ENCODE peak calls at places on chromosomes 5 and 9, in ten cellular contexts. J, D, U, V, M, X, S, I, A and E are unnamed samples.

GRCh38 chr5:77761606-77762005 is 14.5 kb downstream of the TBCA start:
- DNase-seq in X (no peak), V (no peak), M (no peak), U (no peak), I (no peak), S (no peak), A (no peak), J (no peak), D (no peak), E (no peak)

GRCh38 chr5:151708126-151708525 is 21.4 kb upstream of the SPARC start:
- DNase-seq in A (no peak), M (no peak), X (peak), U (peak), V (no peak), J (peak), D (no peak), S (peak), I (no peak), E (no peak)

GRCh38 chr5:145347026-145347616 is 488.0 kb downstream of the PRELID2 start:
- DNase-seq in M (no peak), U (peak), I (peak), J (peak), A (peak), X (peak), S (peak), V (no peak), D (peak), E (peak)

GRCh38 chr9:130421154-130421801 is 23.5 kb upstream of the ASS1 start:
- DNase-seq in J (no peak), U (no peak), D (no peak), A (no peak), S (no peak), X (no peak), I (no peak), M (no peak), V (no peak), E (no peak)

GRCh38 chr9:37966443-37967271 is 62.7 kb upstream of the SLC25A51 start:
- DNase-seq in M (peak), A (peak), S (peak), J (no peak), V (peak), D (no peak), U (peak), I (no peak), X (no peak), E (no peak)

GRCh38 chr9:77708416-77708815 is 60.3 kb upstream of the GNA14 start:
- DNase-seq in X (peak), M (no peak), A (peak), I (peak), D (no peak), V (no peak), S (peak), U (peak), J (peak), E (no peak)

GRCh38 chr5:120096413-120096812 is 367.7 kb upstream of the PRR16 start:
- DNase-seq in J (peak), U (peak), I (peak), D (no peak), S (peak), X (peak), V (no peak), A (peak), M (no peak), E (peak)

GRCh38 chr5:159084053-159084452 is 15.7 kb downstream of the EBF1 start:
- DNase-seq in X (no peak), D (no peak), I (no peak), A (no peak), U (no peak), J (no peak), V (no peak), S (no peak), M (no peak), E (no peak)

GRCh38 chr5:83146441-83146840 is 69.1 kb downstream of the XRCC4 start:
- DNase-seq in U (no peak), M (no peak), S (no peak), I (no peak), J (no peak), A (no peak), X (no peak), V (no peak), D (no peak), E (no peak)

GRCh38 chr5:167899490-167899889 is 392.0 kb upstream of the WWC1 start:
- DNase-seq in J (no peak), A (peak), M (no peak), S (peak), V (no peak), D (no peak), U (peak), I (peak), X (peak), E (peak)

GRCh38 chr9:103169798-103170197 is 174.7 kb downstream of the CYLC2 start:
- DNase-seq in J (no peak), M (no peak), V (no peak), X (no peak), A (no peak), D (no peak), U (no peak), S (no peak), I (no peak), E (no peak)

GRCh38 chr9:135774239-135774747 is 72.3 kb downstream of the KCNT1 start:
- DNase-seq in U (no peak), M (no peak), S (no peak), A (no peak), V (no peak), X (no peak), D (no peak), J (no peak), I (no peak), E (no peak)